ENCODE peak calls at places on chromosomes 13 and 19, in ten cellular contexts. One of them, this sample, is unnamed.
A peak's percentile ranks its signal among the peaks of the same experiment; 100 is the strongest.

GRCh38 chr19:33225458-33225925 is at the start of gene SLC7A10:
- DNase-seq in glutamatergic neuron: no peak
- DNase-seq in PC-3: no peak
- DNase-seq in tibial nerve: no peak
- DNase-seq in AG04450: no peak
- DNase-seq in fibroblast of mammary gland: no peak
- DNase-seq in fibroblast of lung: no peak
- DNase-seq in A549: no peak
- DNase-seq in foreskin keratinocyte: no peak
- DNase-seq in heart right ventricle: peak; percentile 10
- DNase-seq in this sample: no peak

GRCh38 chr13:30698023-30698422 is 37.3 kb upstream of the ALOX5AP start:
- DNase-seq in fibroblast of mammary gland: peak; percentile 86
- DNase-seq in glutamatergic neuron: no peak
- DNase-seq in heart right ventricle: no peak
- DNase-seq in foreskin keratinocyte: no peak
- DNase-seq in A549: no peak
- DNase-seq in AG04450: peak; percentile 42
- DNase-seq in tibial nerve: no peak
- DNase-seq in fibroblast of lung: peak; percentile 86
- DNase-seq in PC-3: no peak
- DNase-seq in this sample: peak; percentile 75

GRCh38 chr13:44514278-44514677 is 61.9 kb downstream of the TSC22D1 start:
- DNase-seq in foreskin keratinocyte: no peak
- DNase-seq in fibroblast of mammary gland: no peak
- DNase-seq in A549: no peak
- DNase-seq in heart right ventricle: no peak
- DNase-seq in PC-3: no peak
- DNase-seq in AG04450: no peak
- DNase-seq in tibial nerve: no peak
- DNase-seq in fibroblast of lung: no peak
- DNase-seq in glutamatergic neuron: no peak
- DNase-seq in this sample: no peak

GRCh38 chr19:45496349-45496953 is 396 bp downstream of the RTN2 start:
- DNase-seq in heart right ventricle: peak; percentile 57
- DNase-seq in glutamatergic neuron: peak; percentile 75
- DNase-seq in A549: no peak
- DNase-seq in AG04450: no peak
- DNase-seq in PC-3: peak; percentile 18
- DNase-seq in foreskin keratinocyte: no peak
- DNase-seq in fibroblast of mammary gland: no peak
- DNase-seq in tibial nerve: no peak
- DNase-seq in fibroblast of lung: no peak
- DNase-seq in this sample: no peak

GRCh38 chr13:99320693-99321481 is 13.7 kb upstream of the GPR183 start:
- DNase-seq in tibial nerve: no peak
- DNase-seq in heart right ventricle: no peak
- DNase-seq in AG04450: peak; percentile 44
- DNase-seq in fibroblast of lung: peak; percentile 84
- DNase-seq in A549: no peak
- DNase-seq in PC-3: peak; percentile 88
- DNase-seq in glutamatergic neuron: no peak
- DNase-seq in fibroblast of mammary gland: peak; percentile 94
- DNase-seq in foreskin keratinocyte: peak; percentile 79
- DNase-seq in this sample: peak; percentile 91

GRCh38 chr13:102903659-102904407 is 58.0 kb downstream of the ERCC5 start:
- DNase-seq in foreskin keratinocyte: peak; percentile 56
- DNase-seq in PC-3: peak; percentile 56
- DNase-seq in fibroblast of mammary gland: peak; percentile 42
- DNase-seq in glutamatergic neuron: no peak
- DNase-seq in AG04450: no peak
- DNase-seq in fibroblast of lung: no peak
- DNase-seq in heart right ventricle: no peak
- DNase-seq in A549: peak; percentile 3
- DNase-seq in tibial nerve: no peak
- DNase-seq in this sample: no peak

GRCh38 chr13:113117956-113118327 is 4.7 kb upstream of the F10 start:
- DNase-seq in heart right ventricle: no peak
- DNase-seq in fibroblast of lung: no peak
- DNase-seq in AG04450: no peak
- DNase-seq in foreskin keratinocyte: no peak
- DNase-seq in PC-3: no peak
- DNase-seq in tibial nerve: no peak
- DNase-seq in glutamatergic neuron: peak; percentile 8
- DNase-seq in A549: no peak
- DNase-seq in fibroblast of mammary gland: no peak
- DNase-seq in this sample: no peak

GRCh38 chr13:102555914-102556553 is 40.8 kb upstream of the TPP2 start:
- DNase-seq in tibial nerve: no peak
- DNase-seq in fibroblast of mammary gland: peak; percentile 67
- DNase-seq in AG04450: no peak
- DNase-seq in PC-3: peak; percentile 56
- DNase-seq in foreskin keratinocyte: peak; percentile 68
- DNase-seq in glutamatergic neuron: no peak
- DNase-seq in fibroblast of lung: peak; percentile 21
- DNase-seq in heart right ventricle: no peak
- DNase-seq in A549: peak; percentile 15
- DNase-seq in this sample: peak; percentile 28

GRCh38 chr19:46979770-46980105 is 39.9 kb upstream of the NPAS1 start:
- DNase-seq in heart right ventricle: no peak
- DNase-seq in foreskin keratinocyte: no peak
- DNase-seq in fibroblast of mammary gland: no peak
- DNase-seq in PC-3: no peak
- DNase-seq in A549: no peak
- DNase-seq in tibial nerve: no peak
- DNase-seq in AG04450: no peak
- DNase-seq in fibroblast of lung: no peak
- DNase-seq in glutamatergic neuron: no peak
- DNase-seq in this sample: no peak

GRCh38 chr13:101511766-101512165 is 59.3 kb downstream of the ITGBL1 start:
- DNase-seq in AG04450: no peak
- DNase-seq in foreskin keratinocyte: no peak
- DNase-seq in fibroblast of lung: peak; percentile 56
- DNase-seq in glutamatergic neuron: no peak
- DNase-seq in PC-3: no peak
- DNase-seq in fibroblast of mammary gland: peak; percentile 50
- DNase-seq in tibial nerve: no peak
- DNase-seq in A549: no peak
- DNase-seq in heart right ventricle: no peak
- DNase-seq in this sample: no peak

GRCh38 chr13:27619711-27620376 is 485 bp downstream of the LNX2 start:
- DNase-seq in PC-3: peak; percentile 29
- DNase-seq in heart right ventricle: peak; percentile 54
- DNase-seq in AG04450: no peak
- DNase-seq in foreskin keratinocyte: peak; percentile 42
- DNase-seq in A549: peak; percentile 8
- DNase-seq in tibial nerve: no peak
- DNase-seq in fibroblast of mammary gland: peak; percentile 30
- DNase-seq in fibroblast of lung: peak; percentile 42
- DNase-seq in glutamatergic neuron: peak; percentile 59
- DNase-seq in this sample: peak; percentile 39

GRCh38 chr19:9848060-9848459 is 12.9 kb downstream of the PIN1 start:
- DNase-seq in heart right ventricle: no peak
- DNase-seq in fibroblast of mammary gland: no peak
- DNase-seq in tibial nerve: no peak
- DNase-seq in A549: no peak
- DNase-seq in fibroblast of lung: no peak
- DNase-seq in glutamatergic neuron: peak; percentile 76
- DNase-seq in foreskin keratinocyte: no peak
- DNase-seq in PC-3: peak; percentile 49
- DNase-seq in AG04450: no peak
- DNase-seq in this sample: no peak
- TF ChIP-seq CTCF in heart right ventricle: peak; percentile 48
- TF ChIP-seq CTCF in fibroblast of mammary gland: peak; percentile 20
- TF ChIP-seq CTCF in tibial nerve: no peak
- TF ChIP-seq CTCF in A549: peak; percentile 28
- TF ChIP-seq CTCF in fibroblast of lung: peak; percentile 31
- TF ChIP-seq CTCF in glutamatergic neuron: peak; percentile 76
- TF ChIP-seq CTCF in foreskin keratinocyte: peak; percentile 60
- TF ChIP-seq CTCF in PC-3: peak; percentile 85
- TF ChIP-seq CTCF in AG04450: peak; percentile 49
- TF ChIP-seq CTCF in this sample: peak; percentile 71

GRCh38 chr13:91574756-91575155 is 176.3 kb downstream of the GPC5 start:
- DNase-seq in AG04450: no peak
- DNase-seq in A549: no peak
- DNase-seq in tibial nerve: no peak
- DNase-seq in fibroblast of lung: peak; percentile 39
- DNase-seq in foreskin keratinocyte: peak; percentile 20
- DNase-seq in glutamatergic neuron: no peak
- DNase-seq in PC-3: no peak
- DNase-seq in heart right ventricle: no peak
- DNase-seq in fibroblast of mammary gland: no peak
- DNase-seq in this sample: no peak

GRCh38 chr13:91579320-91579719 is 180.9 kb downstream of the GPC5 start:
- DNase-seq in foreskin keratinocyte: no peak
- DNase-seq in fibroblast of mammary gland: no peak
- DNase-seq in tibial nerve: no peak
- DNase-seq in fibroblast of lung: no peak
- DNase-seq in glutamatergic neuron: no peak
- DNase-seq in A549: no peak
- DNase-seq in heart right ventricle: no peak
- DNase-seq in AG04450: no peak
- DNase-seq in PC-3: no peak
- DNase-seq in this sample: no peak

GRCh38 chr13:91572944-91573535 is 174.6 kb downstream of the GPC5 start:
- DNase-seq in glutamatergic neuron: no peak
- DNase-seq in tibial nerve: no peak
- DNase-seq in fibroblast of mammary gland: no peak
- DNase-seq in A549: no peak
- DNase-seq in PC-3: peak; percentile 8
- DNase-seq in AG04450: no peak
- DNase-seq in foreskin keratinocyte: peak; percentile 49
- DNase-seq in fibroblast of lung: peak; percentile 36
- DNase-seq in heart right ventricle: no peak
- DNase-seq in this sample: no peak

GRCh38 chr13:91572439-91572838 is 174.0 kb downstream of the GPC5 start:
- DNase-seq in glutamatergic neuron: no peak
- DNase-seq in fibroblast of mammary gland: no peak
- DNase-seq in foreskin keratinocyte: peak; percentile 40
- DNase-seq in fibroblast of lung: peak; percentile 50
- DNase-seq in PC-3: no peak
- DNase-seq in tibial nerve: no peak
- DNase-seq in A549: no peak
- DNase-seq in AG04450: no peak
- DNase-seq in heart right ventricle: no peak
- DNase-seq in this sample: no peak

GRCh38 chr13:91576590-91576989 is 178.2 kb downstream of the GPC5 start:
- DNase-seq in fibroblast of mammary gland: no peak
- DNase-seq in heart right ventricle: no peak
- DNase-seq in glutamatergic neuron: peak; percentile 42
- DNase-seq in fibroblast of lung: no peak
- DNase-seq in PC-3: no peak
- DNase-seq in foreskin keratinocyte: no peak
- DNase-seq in A549: no peak
- DNase-seq in AG04450: no peak
- DNase-seq in tibial nerve: no peak
- DNase-seq in this sample: no peak
- TF ChIP-seq CTCF in fibroblast of mammary gland: no peak
- TF ChIP-seq CTCF in heart right ventricle: no peak
- TF ChIP-seq CTCF in glutamatergic neuron: peak; percentile 65
- TF ChIP-seq CTCF in fibroblast of lung: peak; percentile 27
- TF ChIP-seq CTCF in PC-3: peak; percentile 22
- TF ChIP-seq CTCF in foreskin keratinocyte: no peak
- TF ChIP-seq CTCF in A549: no peak
- TF ChIP-seq CTCF in AG04450: no peak
- TF ChIP-seq CTCF in tibial nerve: no peak
- TF ChIP-seq CTCF in this sample: peak; percentile 22

GRCh38 chr19:17420267-17420924 is 549 bp downstream of the MVB12A start:
- DNase-seq in heart right ventricle: peak; percentile 44
- DNase-seq in fibroblast of lung: peak; percentile 6
- DNase-seq in glutamatergic neuron: peak; percentile 37
- DNase-seq in tibial nerve: peak; percentile 12
- DNase-seq in A549: no peak
- DNase-seq in PC-3: peak; percentile 38
- DNase-seq in AG04450: no peak
- DNase-seq in fibroblast of mammary gland: no peak
- DNase-seq in foreskin keratinocyte: peak; percentile 17
- DNase-seq in this sample: no peak
- TF ChIP-seq CTCF in heart right ventricle: peak; percentile 32
- TF ChIP-seq CTCF in fibroblast of lung: no peak
- TF ChIP-seq CTCF in glutamatergic neuron: no peak
- TF ChIP-seq CTCF in tibial nerve: no peak
- TF ChIP-seq CTCF in A549: no peak
- TF ChIP-seq CTCF in PC-3: no peak
- TF ChIP-seq CTCF in AG04450: peak; percentile 10
- TF ChIP-seq CTCF in fibroblast of mammary gland: no peak
- TF ChIP-seq CTCF in foreskin keratinocyte: peak; percentile 29
- TF ChIP-seq CTCF in this sample: peak; percentile 18

GRCh38 chr13:47000166-47000565 is 103.3 kb upstream of the HTR2A start:
- DNase-seq in glutamatergic neuron: no peak
- DNase-seq in foreskin keratinocyte: peak; percentile 35
- DNase-seq in AG04450: no peak
- DNase-seq in fibroblast of lung: peak; percentile 56
- DNase-seq in heart right ventricle: no peak
- DNase-seq in fibroblast of mammary gland: peak; percentile 68
- DNase-seq in tibial nerve: no peak
- DNase-seq in A549: no peak
- DNase-seq in PC-3: peak; percentile 7
- DNase-seq in this sample: no peak

GRCh38 chr13:47008318-47008717 is 111.5 kb upstream of the HTR2A start:
- DNase-seq in glutamatergic neuron: no peak
- DNase-seq in foreskin keratinocyte: no peak
- DNase-seq in tibial nerve: no peak
- DNase-seq in A549: no peak
- DNase-seq in fibroblast of mammary gland: no peak
- DNase-seq in AG04450: no peak
- DNase-seq in fibroblast of lung: no peak
- DNase-seq in heart right ventricle: no peak
- DNase-seq in PC-3: no peak
- DNase-seq in this sample: no peak

GRCh38 chr13:47004552-47004951 is 107.7 kb upstream of the HTR2A start:
- DNase-seq in glutamatergic neuron: no peak
- DNase-seq in foreskin keratinocyte: peak; percentile 45
- DNase-seq in PC-3: no peak
- DNase-seq in heart right ventricle: no peak
- DNase-seq in AG04450: no peak
- DNase-seq in fibroblast of mammary gland: peak; percentile 38
- DNase-seq in tibial nerve: no peak
- DNase-seq in A549: no peak
- DNase-seq in fibroblast of lung: peak; percentile 13
- DNase-seq in this sample: no peak

GRCh38 chr13:47005761-47006414 is 109.0 kb upstream of the HTR2A start:
- DNase-seq in fibroblast of mammary gland: peak; percentile 59
- DNase-seq in fibroblast of lung: peak; percentile 18
- DNase-seq in A549: no peak
- DNase-seq in heart right ventricle: no peak
- DNase-seq in foreskin keratinocyte: peak; percentile 32
- DNase-seq in PC-3: peak; percentile 65
- DNase-seq in AG04450: no peak
- DNase-seq in glutamatergic neuron: no peak
- DNase-seq in tibial nerve: no peak
- DNase-seq in this sample: peak; percentile 34

DNA sequence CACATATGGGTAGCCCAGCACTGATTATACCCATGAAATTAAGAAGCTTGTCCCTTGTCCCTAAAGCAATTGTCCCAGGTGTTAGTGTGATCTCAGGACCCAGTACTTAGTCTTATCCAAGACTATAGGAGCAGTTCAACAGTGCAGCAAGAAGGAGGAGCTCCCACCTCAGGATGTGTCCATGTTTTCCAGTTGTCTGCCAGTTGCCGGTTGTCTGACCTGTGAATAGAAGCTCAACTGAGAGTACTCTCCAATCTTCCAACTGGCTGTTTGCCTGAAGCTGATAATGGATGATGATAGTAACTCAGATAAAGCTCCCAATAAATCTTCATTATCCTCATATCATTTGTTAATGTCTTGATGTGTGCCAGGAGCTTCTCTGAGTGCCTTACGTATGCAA is 107.2 kb upstream of the HTR2A start:
- DNase-seq in fibroblast of mammary gland: peak; percentile 38
- DNase-seq in PC-3: peak; percentile 11
- DNase-seq in heart right ventricle: no peak
- DNase-seq in AG04450: no peak
- DNase-seq in glutamatergic neuron: no peak
- DNase-seq in tibial nerve: no peak
- DNase-seq in foreskin keratinocyte: no peak
- DNase-seq in fibroblast of lung: peak; percentile 59
- DNase-seq in A549: no peak
- DNase-seq in this sample: no peak
- TF ChIP-seq CTCF in fibroblast of mammary gland: peak; percentile 13
- TF ChIP-seq CTCF in PC-3: peak; percentile 16
- TF ChIP-seq CTCF in heart right ventricle: no peak
- TF ChIP-seq CTCF in AG04450: peak; percentile 20
- TF ChIP-seq CTCF in glutamatergic neuron: no peak
- TF ChIP-seq CTCF in tibial nerve: no peak
- TF ChIP-seq CTCF in foreskin keratinocyte: peak; percentile 39
- TF ChIP-seq CTCF in fibroblast of lung: peak; percentile 8
- TF ChIP-seq CTCF in A549: no peak
- TF ChIP-seq CTCF in this sample: no peak

This sample was measured in HFFc6.